ENCODE peak calls at places on chromosomes 13 and 19, in ten cellular contexts. Y is CD8-positive, alpha-beta memory T cell; E is mesendoderm; H is Panc1; C is A673; X is ascending aorta; A is Peyer's patch; O is left ventricle myocardium inferior; U is uterus; P is ovary. T is an unnamed sample. For H3K27me3, the result is how much of the 10 kb centered on the place peaks cover.

GRCh38 chr19:40190891-40191835 is at the start of gene MAP3K10:
- DNase-seq in A (peak), U (peak), O (peak), P (peak), E (peak), X (peak), H (peak), Y (peak), C (peak), T (peak)

GRCh38 chr19:39277598-39277997 is 9.4 kb downstream of the IFNL2 start:
- DNase-seq in C (no peak), P (no peak), U (no peak), E (no peak), O (no peak), H (no peak), X (no peak), Y (no peak), A (peak), T (no peak)

GRCh38 chr13:44197791-44198770 is 175.5 kb upstream of the SERP2 start:
- DNase-seq in O (no peak), H (no peak), P (no peak), E (no peak), X (no peak), C (no peak), Y (no peak), U (no peak), A (no peak), T (no peak)

GRCh38 chr13:28313579-28313978 is 175.2 kb downstream of the PAN3 start:
- DNase-seq in E (peak), A (no peak), H (no peak), P (no peak), U (no peak), Y (no peak), O (no peak), C (peak), X (no peak), T (peak)

GRCh38 chr19:43555185-43555770 is 20.0 kb downstream of the XRCC1 start:
- DNase-seq in E (peak), A (peak), U (peak), Y (peak), X (peak), H (peak), C (peak), O (peak), P (peak), T (peak)

GRCh38 chr13:31385534-31385933 is 185.8 kb downstream of the B3GLCT start:
- DNase-seq in Y (no peak), U (no peak), E (no peak), O (no peak), P (no peak), C (peak), A (no peak), H (no peak), X (no peak), T (no peak)

GRCh38 chr19:45032421-45032820 is 6.4 kb upstream of the CLASRP start:
- DNase-seq in X (no peak), P (no peak), A (no peak), E (no peak), O (no peak), C (no peak), U (no peak), H (no peak), Y (no peak), T (no peak)

GRCh38 chr13:76210262-76210661 is 574.1 kb downstream of the LMO7 start:
- DNase-seq in Y (no peak), H (no peak), O (peak), E (no peak), X (no peak), C (peak), P (no peak), U (no peak), A (no peak), T (no peak)

GRCh38 chr13:26221399-26221720 is 754 bp downstream of the RNF6 start:
- DNase-seq in Y (no peak), X (no peak), O (no peak), C (no peak), H (no peak), U (no peak), E (no peak), P (no peak), A (no peak), T (no peak)

GRCh38 chr19:10968527-10969081 is 7.8 kb downstream of the SMARCA4 start:
- DNase-seq in O (no peak), X (no peak), E (no peak), P (no peak), H (no peak), C (no peak), A (peak), U (no peak), Y (no peak), T (no peak)

GRCh38 chr13:28401303-28402056 is 93.4 kb downstream of the FLT1 start:
- DNase-seq in Y (no peak), A (no peak), H (no peak), O (no peak), U (no peak), C (peak), X (no peak), E (no peak), P (no peak), T (no peak)

DNA sequence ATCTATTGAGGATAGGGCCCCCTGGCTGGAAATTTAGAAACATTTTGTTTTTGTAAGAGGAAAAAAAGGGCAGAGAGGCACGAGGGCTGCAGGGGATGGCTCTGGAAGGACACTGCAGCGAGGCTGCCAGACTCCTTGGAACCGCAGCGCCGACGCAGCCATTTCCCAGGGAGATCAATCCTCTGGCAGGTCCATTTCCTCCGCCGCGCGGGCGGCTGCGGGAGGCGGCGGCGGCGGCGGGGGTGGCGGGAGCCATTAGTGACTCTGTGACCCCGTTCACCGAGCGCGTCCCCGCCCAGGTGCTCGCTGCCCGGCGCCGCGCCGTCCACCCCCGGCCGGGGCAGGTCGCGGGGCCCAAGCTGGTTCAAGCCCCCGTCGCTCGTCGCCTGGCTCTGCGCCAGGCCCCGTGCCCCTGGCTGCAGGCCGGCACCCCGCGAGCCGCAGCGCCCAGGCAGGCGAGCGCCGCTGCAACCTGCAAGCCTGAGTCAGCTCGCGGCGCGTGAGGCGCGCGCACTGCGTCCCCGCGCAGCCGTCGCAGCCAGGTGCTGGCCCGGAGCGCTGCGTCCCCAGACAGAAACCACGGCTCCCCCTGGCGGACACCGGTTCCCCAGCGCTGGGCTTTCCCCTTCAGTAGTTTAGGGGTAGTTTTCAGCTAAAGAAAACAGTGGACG is 192.6 kb downstream of the KATNAL1 start:
- DNase-seq in X (peak), Y (peak), H (peak), O (peak), P (peak), A (peak), U (peak), C (peak), E (peak), T (peak)
- H3K4me3 ChIP-seq in X (peak), Y (peak), H (peak), O (peak), P (peak), A (peak), U (peak), C (peak), E (no peak), T (peak)

GRCh38 chr13:71866173-71867091 is 572 bp downstream of the DACH1 start:
- DNase-seq in A (peak), U (peak), H (no peak), Y (no peak), E (peak), X (peak), C (peak), O (peak), P (peak), T (peak)
- H3K27me3 ChIP-seq in A (under half), U (under half), H (under half), Y (under half), E (under half), X (under half), C (half or more), O (under half), P (under half), T (under half)

GRCh38 chr19:4326215-4326836 is 12.3 kb downstream of the STAP2 start:
- DNase-seq in X (no peak), C (no peak), A (no peak), U (no peak), E (no peak), P (no peak), H (no peak), Y (no peak), O (no peak), T (no peak)
- H3K4me3 ChIP-seq in X (peak), C (peak), A (no peak), U (no peak), E (no peak), P (no peak), H (no peak), Y (peak), O (no peak), T (no peak)

GRCh38 chr19:47446534-47447469 is 24.9 kb downstream of the SLC8A2 start:
- DNase-seq in Y (no peak), E (peak), O (no peak), X (no peak), A (no peak), P (peak), H (no peak), C (peak), U (peak), T (no peak)

GRCh38 chr19:47444388-47444821 is 25.1 kb upstream of the MEIS3 start:
- DNase-seq in C (peak), E (peak), P (no peak), H (no peak), X (no peak), O (no peak), A (no peak), Y (no peak), U (no peak), T (no peak)

GRCh38 chr19:47445527-47445926 is 26.2 kb downstream of the SLC8A2 start:
- DNase-seq in Y (no peak), E (no peak), X (no peak), P (no peak), O (no peak), A (no peak), U (no peak), H (no peak), C (no peak), T (no peak)

GRCh38 chr19:47447470-47448359 is 24.0 kb downstream of the SLC8A2 start:
- DNase-seq in X (no peak), U (no peak), P (peak), Y (no peak), E (peak), O (peak), H (no peak), C (peak), A (no peak), T (peak)

GRCh38 chr19:47445937-47446402 is 25.7 kb downstream of the SLC8A2 start:
- DNase-seq in O (no peak), C (peak), P (peak), Y (peak), A (peak), U (peak), X (no peak), H (no peak), E (no peak), T (no peak)
- H3K27me3 ChIP-seq in O (half or more), C (under half), P (under half), Y (under half), A (under half), U (under half), X (under half), H (under half), E (under half), T (under half)

DNA sequence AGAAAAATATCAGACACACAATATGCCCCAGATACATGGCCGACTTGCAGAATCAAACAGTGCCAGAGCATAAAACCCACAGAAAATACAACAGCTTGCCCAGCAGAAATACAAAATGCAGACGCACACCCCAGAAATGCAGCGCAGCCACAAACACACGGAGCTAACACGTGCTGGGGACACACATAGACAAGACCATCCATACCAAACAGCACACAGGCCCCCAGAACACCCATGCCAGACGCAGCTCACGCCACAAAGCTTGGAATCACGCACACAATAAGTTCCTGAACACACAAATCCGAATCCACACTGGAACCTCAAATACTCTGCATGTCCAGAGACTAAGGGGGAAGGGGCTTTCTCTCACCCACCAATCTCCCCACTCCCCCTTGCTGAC is 17.1 kb downstream of the CCDC97 start:
- DNase-seq in P (no peak), Y (no peak), A (no peak), H (no peak), X (no peak), C (no peak), U (no peak), O (no peak), E (no peak), T (no peak)
- H3K4me3 ChIP-seq in P (no peak), Y (peak), A (peak), H (no peak), X (peak), C (no peak), U (no peak), O (peak), E (no peak), T (no peak)

GRCh38 chr19:747432-748273 is 3.3 kb upstream of the MISP start:
- DNase-seq in H (no peak), U (no peak), A (no peak), X (no peak), C (no peak), E (no peak), P (no peak), Y (no peak), O (no peak), T (no peak)
- H3K27me3 ChIP-seq in H (under half), U (under half), A (under half), X (under half), C (under half), E (under half), P (under half), Y (under half), O (under half), T (under half)

T was measured in WERI-Rb-1.